ENCODE peak calls at places on chromosomes 1 and 21, in four cellular contexts. U is endothelial cell, F is progenitor cell of endocrine pancreas, X is astrocyte. G is an unnamed sample.

GRCh38 chr21:45304945-45305344 is 17.2 kb upstream of the POFUT2 start:
- DNase-seq in U (no peak), F (no peak), X (no peak), G (no peak)

GRCh38 chr1:2925923-2926322 is 95.3 kb upstream of the ACTRT2 start:
- DNase-seq in U (no peak), F (no peak), X (no peak), G (no peak)

GRCh38 chr1:87325982-87326738 is 2.5 kb upstream of the LMO4 start:
- DNase-seq in U (peak), F (peak), X (peak), G (no peak)

GRCh38 chr1:56024155-56024554 is 555.2 kb downstream of the PLPP3 start:
- DNase-seq in U (no peak), F (no peak), X (no peak), G (no peak)

GRCh38 chr1:14314032-14314431 is 284.5 kb upstream of the KAZN start:
- DNase-seq in U (no peak), F (no peak), X (no peak), G (no peak)

GRCh38 chr1:84436907-84437667 is 38.8 kb downstream of the DNASE2B start:
- DNase-seq in U (no peak), F (no peak), X (no peak), G (no peak)

GRCh38 chr1:228009116-228009827 is 2.5 kb downstream of the WNT3A start:
- DNase-seq in U (no peak), F (no peak), X (no peak), G (no peak)

GRCh38 chr1:18783705-18784522 is 75.5 kb downstream of the TAS1R2 start:
- DNase-seq in U (peak), F (no peak), X (no peak), G (no peak)

GRCh38 chr1:29105822-29106221 is 17.9 kb downstream of the TMEM200B start:
- DNase-seq in U (no peak), F (no peak), X (no peak), G (no peak)

GRCh38 chr1:112402682-112403643 is 6.9 kb downstream of the CTTNBP2NL start:
- DNase-seq in U (no peak), F (no peak), X (peak), G (no peak)

GRCh38 chr1:8825985-8826481 is 8.6 kb upstream of the RERE start:
- DNase-seq in U (no peak), F (no peak), X (peak), G (no peak)

GRCh38 chr21:46168659-46169386 is 13.4 kb upstream of the FTCD start:
- DNase-seq in U (no peak), F (no peak), X (no peak), G (no peak)